ENCODE peak calls at places on chromosomes 4 and X, in five cellular contexts. One of them, this sample, is unnamed.

GRCh38 chr4:147760176-147760575 is 28.3 kb downstream of the ARHGAP10 start:
- DNase-seq in activated CD8-positive, alpha-beta memory T cell treated with anti-CD3 and anti-CD28 coated beads for 24 hours: no peak
- DNase-seq in cerebellar cortex: no peak
- DNase-seq in RPMI7951: no peak
- DNase-seq in GM23338: no peak
- DNase-seq in this sample: no peak

GRCh38 chr4:181968371-181968770 is 274.8 kb upstream of the TENM3 start:
- DNase-seq in RPMI7951: peak
- DNase-seq in GM23338: no peak
- DNase-seq in activated CD8-positive, alpha-beta memory T cell treated with anti-CD3 and anti-CD28 coated beads for 24 hours: no peak
- DNase-seq in cerebellar cortex: no peak
- DNase-seq in this sample: no peak

GRCh38 chr4:1323635-1324442 is 23.2 kb upstream of the UVSSA start:
- DNase-seq in RPMI7951: peak
- DNase-seq in GM23338: no peak
- DNase-seq in activated CD8-positive, alpha-beta memory T cell treated with anti-CD3 and anti-CD28 coated beads for 24 hours: no peak
- DNase-seq in cerebellar cortex: peak
- DNase-seq in this sample: no peak

GRCh38 chr4:108742451-108742850 is 20.4 kb downstream of the ETNPPL start:
- DNase-seq in RPMI7951: no peak
- DNase-seq in GM23338: no peak
- DNase-seq in activated CD8-positive, alpha-beta memory T cell treated with anti-CD3 and anti-CD28 coated beads for 24 hours: no peak
- DNase-seq in cerebellar cortex: no peak
- DNase-seq in this sample: peak

GRCh38 chrX:138150709-138151108 is 560.8 kb downstream of the FGF13 start:
- DNase-seq in RPMI7951: no peak
- DNase-seq in activated CD8-positive, alpha-beta memory T cell treated with anti-CD3 and anti-CD28 coated beads for 24 hours: no peak
- DNase-seq in GM23338: peak
- DNase-seq in cerebellar cortex: no peak
- DNase-seq in this sample: no peak

GRCh38 chr4:185384877-185385465 is 10.8 kb downstream of the LRP2BP start:
- DNase-seq in cerebellar cortex: no peak
- DNase-seq in RPMI7951: peak
- DNase-seq in GM23338: peak
- DNase-seq in activated CD8-positive, alpha-beta memory T cell treated with anti-CD3 and anti-CD28 coated beads for 24 hours: no peak
- DNase-seq in this sample: no peak

GRCh38 chr4:67678612-67679011 is 22.3 kb downstream of the UBA6 start:
- DNase-seq in RPMI7951: no peak
- DNase-seq in cerebellar cortex: no peak
- DNase-seq in activated CD8-positive, alpha-beta memory T cell treated with anti-CD3 and anti-CD28 coated beads for 24 hours: no peak
- DNase-seq in GM23338: no peak
- DNase-seq in this sample: no peak

GRCh38 chr4:57424231-57424897 is 314.2 kb upstream of the IGFBP7 start:
- DNase-seq in RPMI7951: peak
- DNase-seq in activated CD8-positive, alpha-beta memory T cell treated with anti-CD3 and anti-CD28 coated beads for 24 hours: no peak
- DNase-seq in cerebellar cortex: no peak
- DNase-seq in GM23338: no peak
- DNase-seq in this sample: peak

GRCh38 chrX:153580700-153581386 is 18.1 kb downstream of the CCNQ start:
- DNase-seq in activated CD8-positive, alpha-beta memory T cell treated with anti-CD3 and anti-CD28 coated beads for 24 hours: no peak
- DNase-seq in cerebellar cortex: peak
- DNase-seq in RPMI7951: no peak
- DNase-seq in GM23338: peak
- DNase-seq in this sample: no peak

GRCh38 chrX:39725928-39726619 is 371.7 kb downstream of the BCOR start:
- DNase-seq in RPMI7951: peak
- DNase-seq in activated CD8-positive, alpha-beta memory T cell treated with anti-CD3 and anti-CD28 coated beads for 24 hours: no peak
- DNase-seq in cerebellar cortex: no peak
- DNase-seq in GM23338: no peak
- DNase-seq in this sample: no peak